ENCODE peak calls at places on chromosomes 6 and 20, in eight cellular contexts. One of them, this sample, is unnamed.
A peak's percentile ranks its signal among the peaks of the same experiment; 100 is the strongest.

GRCh38 chr6:167978607-167979006 is 18.9 kb upstream of the KIF25 start:
- DNase-seq in HFF-Myc: no peak
- DNase-seq in T follicular helper cell: no peak
- DNase-seq in choroid plexus epithelial cell: no peak
- DNase-seq in HEK293T: no peak
- DNase-seq in stimulated activated CD8-positive, alpha-beta memory T cell treated with anti-CD3 and anti-CD28 coated beads, Interleukin-12 subunit alpha, Interleukin-12 subunit beta, amount 100 ng/mL, for 4 hours: no peak
- DNase-seq in fibroblast of lung: no peak
- DNase-seq in astrocyte: no peak
- DNase-seq in this sample: no peak

GRCh38 chr20:61588356-61589054 is 336.4 kb downstream of the CDH4 start:
- DNase-seq in choroid plexus epithelial cell: peak; percentile 79
- DNase-seq in HEK293T: no peak
- DNase-seq in stimulated activated CD8-positive, alpha-beta memory T cell treated with anti-CD3 and anti-CD28 coated beads, Interleukin-12 subunit alpha, Interleukin-12 subunit beta, amount 100 ng/mL, for 4 hours: no peak
- DNase-seq in T follicular helper cell: no peak
- DNase-seq in HFF-Myc: peak; percentile 20
- DNase-seq in astrocyte: peak; percentile 75
- DNase-seq in fibroblast of lung: peak; percentile 81
- DNase-seq in this sample: peak; percentile 45

GRCh38 chr6:40397287-40398033 is 189.7 kb downstream of the LRFN2 start:
- DNase-seq in stimulated activated CD8-positive, alpha-beta memory T cell treated with anti-CD3 and anti-CD28 coated beads, Interleukin-12 subunit alpha, Interleukin-12 subunit beta, amount 100 ng/mL, for 4 hours: no peak
- DNase-seq in HEK293T: no peak
- DNase-seq in astrocyte: no peak
- DNase-seq in T follicular helper cell: no peak
- DNase-seq in fibroblast of lung: no peak
- DNase-seq in choroid plexus epithelial cell: no peak
- DNase-seq in HFF-Myc: no peak
- DNase-seq in this sample: no peak

GRCh38 chr20:48489046-48489463 is 338.7 kb downstream of the PREX1 start:
- DNase-seq in choroid plexus epithelial cell: no peak
- DNase-seq in fibroblast of lung: no peak
- DNase-seq in stimulated activated CD8-positive, alpha-beta memory T cell treated with anti-CD3 and anti-CD28 coated beads, Interleukin-12 subunit alpha, Interleukin-12 subunit beta, amount 100 ng/mL, for 4 hours: no peak
- DNase-seq in T follicular helper cell: no peak
- DNase-seq in HEK293T: no peak
- DNase-seq in astrocyte: no peak
- DNase-seq in HFF-Myc: no peak
- DNase-seq in this sample: no peak

GRCh38 chr20:61937963-61938838 is 127.5 kb downstream of the TAF4 start:
- DNase-seq in choroid plexus epithelial cell: no peak
- DNase-seq in T follicular helper cell: no peak
- DNase-seq in fibroblast of lung: no peak
- DNase-seq in stimulated activated CD8-positive, alpha-beta memory T cell treated with anti-CD3 and anti-CD28 coated beads, Interleukin-12 subunit alpha, Interleukin-12 subunit beta, amount 100 ng/mL, for 4 hours: no peak
- DNase-seq in HFF-Myc: no peak
- DNase-seq in astrocyte: no peak
- DNase-seq in HEK293T: no peak
- DNase-seq in this sample: no peak

GRCh38 chr6:24584390-24584735 is 61.6 kb downstream of the KIAA0319 start:
- DNase-seq in HFF-Myc: no peak
- DNase-seq in fibroblast of lung: no peak
- DNase-seq in stimulated activated CD8-positive, alpha-beta memory T cell treated with anti-CD3 and anti-CD28 coated beads, Interleukin-12 subunit alpha, Interleukin-12 subunit beta, amount 100 ng/mL, for 4 hours: no peak
- DNase-seq in astrocyte: no peak
- DNase-seq in T follicular helper cell: no peak
- DNase-seq in choroid plexus epithelial cell: no peak
- DNase-seq in HEK293T: peak; percentile 43
- DNase-seq in this sample: no peak

GRCh38 chr6:24574809-24575208 is 71.2 kb downstream of the KIAA0319 start:
- DNase-seq in HEK293T: no peak
- DNase-seq in fibroblast of lung: no peak
- DNase-seq in T follicular helper cell: no peak
- DNase-seq in astrocyte: no peak
- DNase-seq in HFF-Myc: no peak
- DNase-seq in choroid plexus epithelial cell: peak; percentile 4
- DNase-seq in stimulated activated CD8-positive, alpha-beta memory T cell treated with anti-CD3 and anti-CD28 coated beads, Interleukin-12 subunit alpha, Interleukin-12 subunit beta, amount 100 ng/mL, for 4 hours: no peak
- DNase-seq in this sample: no peak

GRCh38 chr6:125095501-125096301 is 57.9 kb upstream of the TPD52L1 start:
- DNase-seq in HFF-Myc: no peak
- DNase-seq in choroid plexus epithelial cell: peak; percentile 75
- DNase-seq in astrocyte: peak; percentile 75
- DNase-seq in T follicular helper cell: no peak
- DNase-seq in fibroblast of lung: peak; percentile 74
- DNase-seq in HEK293T: no peak
- DNase-seq in stimulated activated CD8-positive, alpha-beta memory T cell treated with anti-CD3 and anti-CD28 coated beads, Interleukin-12 subunit alpha, Interleukin-12 subunit beta, amount 100 ng/mL, for 4 hours: no peak
- DNase-seq in this sample: peak; percentile 71

GRCh38 chr6:105748737-105749161 is 337.4 kb upstream of the PRDM1 start:
- DNase-seq in T follicular helper cell: no peak
- DNase-seq in fibroblast of lung: peak; percentile 75
- DNase-seq in HFF-Myc: no peak
- DNase-seq in astrocyte: peak; percentile 63
- DNase-seq in stimulated activated CD8-positive, alpha-beta memory T cell treated with anti-CD3 and anti-CD28 coated beads, Interleukin-12 subunit alpha, Interleukin-12 subunit beta, amount 100 ng/mL, for 4 hours: no peak
- DNase-seq in HEK293T: no peak
- DNase-seq in choroid plexus epithelial cell: peak; percentile 46
- DNase-seq in this sample: peak; percentile 34

GRCh38 chr6:45533394-45533793 is 155.7 kb upstream of the SUPT3H start:
- DNase-seq in fibroblast of lung: no peak
- DNase-seq in T follicular helper cell: no peak
- DNase-seq in HEK293T: no peak
- DNase-seq in astrocyte: no peak
- DNase-seq in choroid plexus epithelial cell: no peak
- DNase-seq in stimulated activated CD8-positive, alpha-beta memory T cell treated with anti-CD3 and anti-CD28 coated beads, Interleukin-12 subunit alpha, Interleukin-12 subunit beta, amount 100 ng/mL, for 4 hours: no peak
- DNase-seq in HFF-Myc: no peak
- DNase-seq in this sample: no peak

GRCh38 chr20:46694484-46694883 is 5.2 kb upstream of the TP53RK start:
- DNase-seq in stimulated activated CD8-positive, alpha-beta memory T cell treated with anti-CD3 and anti-CD28 coated beads, Interleukin-12 subunit alpha, Interleukin-12 subunit beta, amount 100 ng/mL, for 4 hours: no peak
- DNase-seq in HEK293T: no peak
- DNase-seq in HFF-Myc: no peak
- DNase-seq in choroid plexus epithelial cell: peak; percentile 81
- DNase-seq in astrocyte: no peak
- DNase-seq in T follicular helper cell: no peak
- DNase-seq in fibroblast of lung: no peak
- DNase-seq in this sample: peak; percentile 71

This sample was measured in iris pigment epithelial cell.